ENCODE peak calls at places on chromosome 2, in five cellular contexts. One of them, this sample, is unnamed.

GRCh38 chr2:127591221-127591923 is 54.6 kb upstream of the GPR17 start:
- DNase-seq in activated naive CD4-positive, alpha-beta T cell: peak
- DNase-seq in NB4: peak
- DNase-seq in stimulated activated CD4-positive, alpha-beta T cell treated with anti-CD3 and anti-CD28 coated beads, Interleukin-12 subunit alpha, Interleukin-12 subunit beta, amount 100 ng/mL, for 48 hours: peak
- DNase-seq in posterior vena cava: peak
- DNase-seq in this sample: peak

GRCh38 chr2:11128258-11128951 is 26.9 kb upstream of the SLC66A3 start:
- DNase-seq in posterior vena cava: peak
- DNase-seq in NB4: no peak
- DNase-seq in stimulated activated CD4-positive, alpha-beta T cell treated with anti-CD3 and anti-CD28 coated beads, Interleukin-12 subunit alpha, Interleukin-12 subunit beta, amount 100 ng/mL, for 48 hours: no peak
- DNase-seq in activated naive CD4-positive, alpha-beta T cell: no peak
- DNase-seq in this sample: no peak

GRCh38 chr2:201070966-201071304 is 536 bp downstream of the HYCC2 start:
- DNase-seq in posterior vena cava: no peak
- DNase-seq in stimulated activated CD4-positive, alpha-beta T cell treated with anti-CD3 and anti-CD28 coated beads, Interleukin-12 subunit alpha, Interleukin-12 subunit beta, amount 100 ng/mL, for 48 hours: no peak
- DNase-seq in activated naive CD4-positive, alpha-beta T cell: no peak
- DNase-seq in NB4: peak
- DNase-seq in this sample: no peak

GRCh38 chr2:188852752-188853151 is 121.4 kb upstream of the COL3A1 start:
- DNase-seq in activated naive CD4-positive, alpha-beta T cell: no peak
- DNase-seq in posterior vena cava: no peak
- DNase-seq in stimulated activated CD4-positive, alpha-beta T cell treated with anti-CD3 and anti-CD28 coated beads, Interleukin-12 subunit alpha, Interleukin-12 subunit beta, amount 100 ng/mL, for 48 hours: no peak
- DNase-seq in NB4: no peak
- DNase-seq in this sample: no peak

GRCh38 chr2:113157108-113157896 is 16.5 kb upstream of the PSD4 start:
- DNase-seq in stimulated activated CD4-positive, alpha-beta T cell treated with anti-CD3 and anti-CD28 coated beads, Interleukin-12 subunit alpha, Interleukin-12 subunit beta, amount 100 ng/mL, for 48 hours: no peak
- DNase-seq in activated naive CD4-positive, alpha-beta T cell: peak
- DNase-seq in posterior vena cava: peak
- DNase-seq in NB4: peak
- DNase-seq in this sample: no peak

GRCh38 chr2:241701155-241701404 is 759 bp upstream of the ING5 start:
- DNase-seq in activated naive CD4-positive, alpha-beta T cell: no peak
- DNase-seq in NB4: no peak
- DNase-seq in posterior vena cava: no peak
- DNase-seq in stimulated activated CD4-positive, alpha-beta T cell treated with anti-CD3 and anti-CD28 coated beads, Interleukin-12 subunit alpha, Interleukin-12 subunit beta, amount 100 ng/mL, for 48 hours: no peak
- DNase-seq in this sample: no peak

GRCh38 chr2:25251032-25251460 is 82.7 kb upstream of the POMC start:
- DNase-seq in NB4: peak
- DNase-seq in stimulated activated CD4-positive, alpha-beta T cell treated with anti-CD3 and anti-CD28 coated beads, Interleukin-12 subunit alpha, Interleukin-12 subunit beta, amount 100 ng/mL, for 48 hours: no peak
- DNase-seq in activated naive CD4-positive, alpha-beta T cell: peak
- DNase-seq in posterior vena cava: no peak
- DNase-seq in this sample: no peak

GRCh38 chr2:231360881-231361294 is 34.6 kb upstream of the B3GNT7 start:
- DNase-seq in NB4: peak
- DNase-seq in activated naive CD4-positive, alpha-beta T cell: no peak
- DNase-seq in stimulated activated CD4-positive, alpha-beta T cell treated with anti-CD3 and anti-CD28 coated beads, Interleukin-12 subunit alpha, Interleukin-12 subunit beta, amount 100 ng/mL, for 48 hours: no peak
- DNase-seq in posterior vena cava: peak
- DNase-seq in this sample: peak

GRCh38 chr2:217074576-217075224 is 214.8 kb upstream of the TNP1 start:
- DNase-seq in activated naive CD4-positive, alpha-beta T cell: no peak
- DNase-seq in stimulated activated CD4-positive, alpha-beta T cell treated with anti-CD3 and anti-CD28 coated beads, Interleukin-12 subunit alpha, Interleukin-12 subunit beta, amount 100 ng/mL, for 48 hours: no peak
- DNase-seq in NB4: no peak
- DNase-seq in posterior vena cava: no peak
- DNase-seq in this sample: no peak

This sample was measured in sciatic nerve.